ENCODE peak calls at places on chromosomes 3 and 15, in nine cellular contexts. B, E, K, C, Q, U, D, J and Y are unnamed samples.

GRCh38 chr3:187490366-187490765 is 122.2 kb downstream of the RTP4 start:
- DNase-seq in J (no peak), U (no peak), Q (no peak), D (no peak), E (peak; percentile 11), B (no peak), K (no peak), C (no peak), Y (no peak)

GRCh38 chr3:194675081-194675640 is 3.2 kb upstream of the LSG1 start:
- DNase-seq in Q (no peak), D (no peak), B (no peak), U (no peak), E (peak; percentile 56), C (no peak), K (no peak), J (no peak), Y (no peak)

GRCh38 chr3:6601374-6601773 is 259.5 kb upstream of the GRM7 start:
- DNase-seq in B (no peak), E (no peak), D (no peak), J (no peak), Q (no peak), C (no peak), U (no peak), K (peak; percentile 4), Y (no peak)

GRCh38 chr15:75578206-75578947 is 738 bp downstream of the PTPN9 start:
- DNase-seq in U (no peak), J (peak; percentile 13), C (no peak), B (no peak), E (peak; percentile 34), K (peak; percentile 78), D (peak; percentile 70), Q (peak; percentile 24), Y (peak; percentile 53)

GRCh38 chr3:60055765-60056164 is 1005.9 kb upstream of the CFAP20DC start:
- DNase-seq in D (no peak), Q (no peak), E (peak; percentile 82), C (no peak), U (no peak), K (no peak), B (no peak), J (no peak), Y (no peak)

GRCh38 chr15:83991163-83991562 is 244.4 kb upstream of the GOLGA6L4 start:
- DNase-seq in J (no peak), D (no peak), U (no peak), E (no peak), C (no peak), K (no peak), B (no peak), Q (no peak), Y (no peak)

GRCh38 chr3:175346573-175347356 is 487.6 kb downstream of the NAALADL2 start:
- DNase-seq in E (peak; percentile 98), B (no peak), U (peak; percentile 60), C (peak; percentile 45), Q (no peak), J (peak; percentile 48), D (peak; percentile 57), K (no peak), Y (peak; percentile 79)

GRCh38 chr3:132456141-132456540 is 38.8 kb downstream of the DNAJC13 start:
- DNase-seq in E (no peak), K (no peak), U (no peak), C (no peak), J (no peak), B (no peak), Q (no peak), D (no peak), Y (no peak)

GRCh38 chr3:155443821-155444220 is 150.3 kb upstream of the STRIT1 start:
- DNase-seq in Q (no peak), K (no peak), J (no peak), D (no peak), U (no peak), E (no peak), B (no peak), C (no peak), Y (no peak)

GRCh38 chr3:39750677-39751076 is 58.7 kb upstream of the MYRIP start:
- DNase-seq in B (no peak), U (no peak), J (no peak), E (no peak), Q (no peak), K (no peak), C (no peak), D (no peak), Y (no peak)

GRCh38 chr15:62212746-62213145 is 47.7 kb upstream of the C2CD4B start:
- DNase-seq in J (no peak), U (no peak), B (no peak), D (no peak), K (no peak), Q (no peak), C (no peak), E (no peak), Y (no peak)

GRCh38 chr3:81592101-81592500 is 169.3 kb downstream of the GBE1 start:
- DNase-seq in C (no peak), U (no peak), D (no peak), K (no peak), Q (no peak), B (no peak), E (peak; percentile 65), J (no peak), Y (no peak)

GRCh38 chr3:43758826-43759225 is 68.1 kb downstream of the ABHD5 start:
- DNase-seq in E (no peak), B (no peak), D (no peak), Q (no peak), J (no peak), K (no peak), C (no peak), U (no peak), Y (no peak)

GRCh38 chr3:11096266-11097135 is 57.8 kb upstream of the HRH1 start:
- DNase-seq in C (peak; percentile 90), U (peak; percentile 48), D (peak; percentile 48), E (peak; percentile 92), B (no peak), J (peak; percentile 59), K (peak; percentile 47), Q (no peak), Y (peak; percentile 71)

GRCh38 chr15:27820232-27820631 is 278.9 kb downstream of the OCA2 start:
- DNase-seq in C (no peak), E (peak; percentile 75), J (no peak), D (no peak), B (no peak), K (no peak), Q (no peak), U (no peak), Y (no peak)

GRCh38 chr15:28918141-28918983 is 32.6 kb downstream of the APBA2 start:
- DNase-seq in E (no peak), C (no peak), D (no peak), B (no peak), U (no peak), J (no peak), K (no peak), Q (peak; percentile 32), Y (no peak)

GRCh38 chr3:66527253-66527652 is 26.4 kb upstream of the LRIG1 start:
- DNase-seq in U (no peak), C (no peak), K (no peak), B (no peak), Q (no peak), D (no peak), J (no peak), E (no peak), Y (no peak)

GRCh38 chr15:79035111-79035601 is 55.4 kb downstream of the RASGRF1 start:
- DNase-seq in C (no peak), Q (no peak), K (peak; percentile 26), B (no peak), D (no peak), U (no peak), E (no peak), J (no peak), Y (no peak)

GRCh38 chr3:151191095-151191494 is 11.9 kb downstream of the GPR171 start:
- DNase-seq in E (no peak), B (no peak), C (no peak), U (no peak), J (no peak), K (no peak), Q (no peak), D (no peak), Y (no peak)

GRCh38 chr3:146125946-146126345 is 35.0 kb downstream of the PLOD2 start:
- DNase-seq in B (no peak), J (no peak), E (peak; percentile 96), D (no peak), C (no peak), Q (no peak), K (no peak), U (no peak), Y (no peak)

GRCh38 chr3:134485075-134485536 is 679 bp downstream of the ANAPC13 start:
- DNase-seq in K (peak; percentile 23), Q (no peak), B (peak; percentile 5), J (peak; percentile 42), D (peak; percentile 42), C (no peak), U (no peak), E (peak; percentile 28), Y (peak; percentile 24)

GRCh38 chr3:125045965-125046364 is 9.8 kb downstream of the HEG1 start:
- DNase-seq in E (peak; percentile 92), C (no peak), B (no peak), J (no peak), U (no peak), K (no peak), D (no peak), Q (no peak), Y (no peak)
- TF ChIP-seq CTCF in E (peak; percentile 58), C (no peak), B (no peak), J (no peak), U (no peak), K (no peak), D (no peak), Q (no peak), Y (no peak)

GRCh38 chr3:136949708-136950107 is 8.1 kb upstream of the IL20RB start:
- DNase-seq in U (no peak), J (no peak), E (no peak), B (no peak), Q (no peak), D (no peak), C (no peak), K (no peak), Y (no peak)
- TF ChIP-seq CTCF in U (no peak), J (no peak), E (peak; percentile 36), B (no peak), Q (no peak), D (no peak), C (no peak), K (no peak), Y (peak; percentile 27)

GRCh38 chr3:20552605-20553275 is 366.7 kb upstream of the SGO1 start:
- DNase-seq in U (no peak), C (no peak), K (no peak), B (no peak), J (no peak), Q (no peak), E (no peak), D (no peak), Y (no peak)
- TF ChIP-seq CTCF in U (no peak), C (no peak), K (no peak), B (no peak), J (no peak), Q (no peak), E (no peak), D (no peak), Y (no peak)

DNA sequence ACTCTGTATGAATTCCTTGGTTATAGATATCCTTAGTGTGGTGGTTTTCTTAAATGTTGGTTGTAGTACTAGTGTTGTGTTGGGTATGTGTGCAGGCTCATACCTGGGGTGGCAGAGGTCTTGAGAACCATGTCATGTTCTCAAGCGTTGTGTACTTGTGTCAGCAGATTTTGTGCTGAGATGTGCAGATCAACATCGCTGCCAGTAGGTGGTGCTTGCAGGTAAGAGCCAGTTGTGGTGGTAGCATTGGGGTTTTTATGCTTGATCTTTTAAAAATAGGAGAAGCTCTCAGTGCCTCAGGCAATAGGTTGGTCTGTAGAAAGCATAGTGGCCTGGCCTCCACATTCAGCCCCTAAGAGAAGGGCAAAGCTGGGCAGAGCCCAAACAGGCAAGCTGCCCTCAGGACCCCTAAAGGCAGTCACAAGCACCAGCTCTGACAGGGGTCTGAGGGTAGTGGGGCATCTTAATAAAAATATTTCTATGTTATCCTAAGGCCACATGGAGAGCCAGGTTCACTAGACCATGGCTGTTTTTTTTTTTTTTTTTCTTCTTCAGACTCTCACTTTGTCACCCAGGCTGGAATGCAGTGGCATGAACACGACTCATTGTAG is 164.0 kb downstream of the IL20RB start:
- DNase-seq in Q (no peak), U (no peak), J (peak; percentile 19), B (no peak), C (no peak), D (no peak), K (peak; percentile 36), E (peak; percentile 30), Y (peak; percentile 65)
- TF ChIP-seq CTCF in Q (peak; percentile 76), U (no peak), J (peak; percentile 37), B (peak; percentile 29), C (no peak), D (peak; percentile 23), K (peak; percentile 52), E (peak; percentile 55), Y (peak; percentile 85)